ENCODE peak calls at places on chromosomes 16 and 17, in ten cellular contexts. L is non-pigmented ciliary epithelial cell; T is SK-N-DZ; E is AG10803; M is dermis microvascular lymphatic vessel endothelial cell; P is left ventricle myocardium superior; O is ACHN; S is adipocyte; D is activated CD4-positive, alpha-beta T cell treated with anti-CD3 and anti-CD28 coated beads, Interleukin-2, amount 10 ng/mL, durations not matched to agents 7 days and 5 days; I is C1 segment of cervical spinal cord. C is an unnamed sample.
A peak's percentile ranks its signal among the peaks of the same experiment; 100 is the strongest.

GRCh38 chr16:12531937-12532336 is 271.8 kb downstream of the CPPED1 start:
- DNase-seq in L (no peak), T (no peak), E (peak; percentile 32), M (no peak), P (no peak), O (no peak), S (peak; percentile 13), D (no peak), I (no peak), C (peak; percentile 48)

GRCh38 chr16:86716649-86717048 is 138.3 kb downstream of the FOXL1 start:
- DNase-seq in L (no peak), T (no peak), E (no peak), M (no peak), P (no peak), O (no peak), S (no peak), D (no peak), I (no peak), C (no peak)

GRCh38 chr17:29115435-29115834 is 64.8 kb downstream of the MYO18A start:
- DNase-seq in L (no peak), T (no peak), E (no peak), M (no peak), P (no peak), O (no peak), S (no peak), D (no peak), I (no peak), C (no peak)

GRCh38 chr17:6831662-6832263 is at the start of gene TEKT1:
- DNase-seq in L (peak; percentile 20), T (no peak), E (peak; percentile 57), M (peak; percentile 59), P (peak; percentile 73), O (no peak), S (peak; percentile 47), D (peak; percentile 80), I (peak; percentile 16), C (peak; percentile 74)

GRCh38 chr17:19262650-19263620 is 25.8 kb downstream of the EPN2 start:
- DNase-seq in L (no peak), T (no peak), E (peak; percentile 54), M (peak; percentile 58), P (peak; percentile 15), O (no peak), S (peak; percentile 30), D (no peak), I (no peak), C (peak; percentile 84)

GRCh38 chr16:84503751-84504395 is 586 bp downstream of the MEAK7 start:
- DNase-seq in L (no peak), T (no peak), E (peak; percentile 56), M (no peak), P (no peak), O (peak; percentile 50), S (peak; percentile 28), D (no peak), I (no peak), C (peak; percentile 82)

GRCh38 chr17:48153711-48154642 is 46.4 kb downstream of the SNX11 start:
- DNase-seq in L (peak; percentile 14), T (peak; percentile 52), E (peak; percentile 53), M (peak; percentile 60), P (no peak), O (peak; percentile 60), S (peak; percentile 77), D (no peak), I (no peak), C (peak; percentile 72)

GRCh38 chr17:57808882-57809281 is 41.0 kb downstream of the MRPS23 start:
- DNase-seq in L (no peak), T (peak; percentile 38), E (peak; percentile 24), M (no peak), P (no peak), O (no peak), S (no peak), D (no peak), I (no peak), C (no peak)

GRCh38 chr17:8287651-8288335 is 677 bp upstream of the RANGRF start:
- DNase-seq in L (no peak), T (no peak), E (no peak), M (no peak), P (no peak), O (no peak), S (peak; percentile 30), D (no peak), I (no peak), C (peak; percentile 29)

GRCh38 chr17:77924757-77925336 is 33.7 kb upstream of the TNRC6C start:
- DNase-seq in L (no peak), T (no peak), E (peak; percentile 9), M (no peak), P (peak; percentile 78), O (no peak), S (no peak), D (no peak), I (no peak), C (peak; percentile 33)

GRCh38 chr16:56606071-56606687 is 2.2 kb upstream of the MT2A start:
- DNase-seq in L (no peak), T (no peak), E (no peak), M (peak; percentile 71), P (peak; percentile 57), O (peak; percentile 78), S (no peak), D (no peak), I (peak; percentile 27), C (peak; percentile 89)

GRCh38 chr16:2753523-2754020 is 1.1 kb downstream of the SRRM2 start:
- DNase-seq in L (no peak), T (no peak), E (no peak), M (peak; percentile 21), P (no peak), O (peak; percentile 40), S (peak; percentile 62), D (no peak), I (no peak), C (peak; percentile 73)

GRCh38 chr17:7466644-7467341 is 12.6 kb downstream of the ZBTB4 start:
- DNase-seq in L (no peak), T (no peak), E (peak; percentile 50), M (peak; percentile 58), P (peak; percentile 85), O (peak; percentile 41), S (no peak), D (no peak), I (no peak), C (peak; percentile 40)

GRCh38 chr16:69399361-69399760 is 13.6 kb upstream of the TERF2 start:
- DNase-seq in L (no peak), T (no peak), E (peak; percentile 48), M (peak; percentile 78), P (no peak), O (peak; percentile 17), S (no peak), D (no peak), I (no peak), C (peak; percentile 62)

GRCh38 chr17:75084039-75084660 is 3.6 kb upstream of the SLC16A5 start:
- DNase-seq in L (no peak), T (no peak), E (no peak), M (peak; percentile 93), P (no peak), O (no peak), S (no peak), D (peak; percentile 45), I (no peak), C (no peak)

GRCh38 chr17:21161498-21162393 is 35.0 kb downstream of the DHRS7B start:
- DNase-seq in L (peak; percentile 4), T (no peak), E (peak; percentile 99), M (no peak), P (no peak), O (no peak), S (peak; percentile 55), D (no peak), I (no peak), C (peak; percentile 82)

GRCh38 chr17:55708575-55708974 is 14.1 kb downstream of the TMEM100 start:
- DNase-seq in L (no peak), T (no peak), E (no peak), M (no peak), P (no peak), O (no peak), S (no peak), D (no peak), I (no peak), C (no peak)

GRCh38 chr16:72637306-72637705 is 410.6 kb downstream of the ZFHX3 start:
- DNase-seq in L (peak; percentile 23), T (no peak), E (peak; percentile 79), M (peak; percentile 4), P (no peak), O (peak; percentile 84), S (peak; percentile 54), D (no peak), I (no peak), C (peak; percentile 84)

GRCh38 chr16:70700101-70701020 is 14.5 kb upstream of the MTSS2 start:
- DNase-seq in L (no peak), T (no peak), E (no peak), M (no peak), P (peak; percentile 88), O (no peak), S (no peak), D (no peak), I (peak; percentile 87), C (no peak)

GRCh38 chr17:9226794-9227135 is 205.5 kb downstream of the NTN1 start:
- DNase-seq in L (no peak), T (no peak), E (no peak), M (no peak), P (no peak), O (no peak), S (no peak), D (peak; percentile 62), I (no peak), C (no peak)

GRCh38 chr17:48011405-48012150 is 26.0 kb downstream of the COPZ2 start:
- DNase-seq in L (no peak), T (peak; percentile 90), E (peak; percentile 68), M (peak; percentile 33), P (no peak), O (peak; percentile 51), S (no peak), D (peak; percentile 73), I (no peak), C (peak; percentile 68)

GRCh38 chr17:14227052-14227451 is 9.6 kb downstream of the CDRT15 start:
- DNase-seq in L (no peak), T (no peak), E (no peak), M (no peak), P (no peak), O (no peak), S (no peak), D (no peak), I (no peak), C (no peak)

GRCh38 chr16:53745753-53746258 is 41.9 kb downstream of the FTO start:
- DNase-seq in L (no peak), T (peak; percentile 20), E (peak; percentile 62), M (no peak), P (no peak), O (peak; percentile 92), S (peak; percentile 47), D (no peak), I (no peak), C (peak; percentile 84)

GRCh38 chr17:51165680-51166197 is 472 bp upstream of the NME2 start:
- DNase-seq in L (no peak), T (no peak), E (peak; percentile 25), M (no peak), P (peak; percentile 38), O (peak; percentile 39), S (no peak), D (no peak), I (no peak), C (peak; percentile 52)

GRCh38 chr17:77381185-77381700 is 240.5 kb downstream of the SEC14L1 start:
- DNase-seq in L (no peak), T (peak; percentile 62), E (no peak), M (no peak), P (no peak), O (no peak), S (no peak), D (no peak), I (no peak), C (no peak)

GRCh38 chr16:67543582-67543981 is 15.0 kb downstream of the RIPOR1 start:
- DNase-seq in L (no peak), T (no peak), E (no peak), M (no peak), P (peak; percentile 27), O (no peak), S (no peak), D (no peak), I (no peak), C (no peak)

GRCh38 chr17:70168979-70169706 is at the start of gene KCNJ2:
- DNase-seq in L (no peak), T (peak; percentile 66), E (peak; percentile 76), M (peak; percentile 84), P (peak; percentile 95), O (peak; percentile 93), S (peak; percentile 86), D (peak; percentile 67), I (peak; percentile 87), C (peak; percentile 87)

GRCh38 chr17:1485311-1485747 is 7.2 kb downstream of the MYO1C start:
- DNase-seq in L (no peak), T (no peak), E (no peak), M (peak; percentile 47), P (peak; percentile 82), O (peak; percentile 46), S (peak; percentile 67), D (peak; percentile 36), I (no peak), C (peak; percentile 62)

C was measured in GM23248.